ENCODE peak calls at places on chromosomes 6 and 20, in five cellular contexts. R, G, H, M and F are unnamed samples.

GRCh38 chr6:28824793-28825731 is 98.7 kb downstream of the TRIM27 start:
- DNase-seq in M (no peak), H (no peak), G (no peak), R (no peak), F (no peak)

GRCh38 chr20:62356948-62357667 is 10.0 kb downstream of the LAMA5 start:
- DNase-seq in H (peak; percentile 75), M (no peak), G (peak; percentile 79), R (no peak), F (peak; percentile 87)

GRCh38 chr6:29011276-29011734 is 6.2 kb upstream of the ZNF311 start:
- DNase-seq in M (no peak), H (no peak), R (peak; percentile 13), G (no peak), F (peak; percentile 38)

GRCh38 chr6:49556429-49556837 is 6.0 kb downstream of the C6orf141 start:
- DNase-seq in H (no peak), R (peak; percentile 65), M (peak; percentile 89), G (no peak), F (no peak)

GRCh38 chr6:31547727-31548422 is 467 bp downstream of the NFKBIL1 start:
- DNase-seq in R (no peak), M (no peak), H (no peak), G (no peak), F (no peak)

GRCh38 chr6:144286503-144287393 is 1.6 kb downstream of the UTRN start:
- DNase-seq in R (peak; percentile 88), H (peak; percentile 79), M (peak; percentile 88), G (peak; percentile 74), F (peak; percentile 73)

GRCh38 chr6:52233975-52234823 is 10.1 kb downstream of the IL17F start:
- DNase-seq in H (no peak), M (peak; percentile 68), R (peak; percentile 22), G (no peak), F (no peak)

GRCh38 chr6:133099573-133099972 is 141.6 kb upstream of the EYA4 start:
- DNase-seq in H (no peak), M (peak; percentile 93), G (no peak), R (no peak), F (no peak)

GRCh38 chr20:33821270-33821836 is 10.2 kb downstream of the CHMP4B start:
- DNase-seq in G (no peak), M (no peak), H (no peak), R (no peak), F (no peak)

GRCh38 chr6:153059757-153060156 is 57.2 kb upstream of the MTRF1L start:
- DNase-seq in G (no peak), R (no peak), M (peak; percentile 7), H (no peak), F (no peak)

GRCh38 chr6:21468487-21468886 is 125.1 kb upstream of the SOX4 start:
- DNase-seq in R (no peak), G (no peak), M (no peak), H (no peak), F (no peak)

GRCh38 chr20:4508773-4509172 is 212.9 kb upstream of the PRND start:
- DNase-seq in G (no peak), M (no peak), H (no peak), R (no peak), F (no peak)

GRCh38 chr20:5470943-5471342 is 154.2 kb upstream of the PROKR2 start:
- DNase-seq in R (no peak), M (no peak), G (no peak), H (no peak), F (no peak)

GRCh38 chr20:1702855-1703254 is 45.3 kb upstream of the SIRPG start:
- DNase-seq in G (no peak), R (no peak), H (no peak), M (no peak), F (no peak)

GRCh38 chr6:42086046-42086664 is 35.8 kb downstream of the TAF8 start:
- DNase-seq in G (no peak), H (no peak), M (no peak), R (no peak), F (no peak)

GRCh38 chr20:35232575-35232974 is 6.1 kb downstream of the MMP24 start:
- DNase-seq in R (no peak), G (no peak), H (no peak), M (no peak), F (no peak)

GRCh38 chr6:71621918-71622519 is 264.3 kb upstream of the RIMS1 start:
- DNase-seq in R (no peak), G (no peak), H (no peak), M (peak; percentile 2), F (no peak)

GRCh38 chr20:61815176-61815575 is 250.5 kb downstream of the TAF4 start:
- DNase-seq in H (no peak), R (no peak), M (no peak), G (no peak), F (no peak)

GRCh38 chr20:58891076-58891685 is 38.7 kb downstream of the GNAS start:
- DNase-seq in M (no peak), R (peak; percentile 75), G (peak; percentile 85), H (peak; percentile 86), F (peak; percentile 83)

GRCh38 chr6:39416026-39416425 is 93.5 kb upstream of the KCNK16 start:
- DNase-seq in G (no peak), R (no peak), H (no peak), M (no peak), F (no peak)

GRCh38 chr6:17277256-17277655 is 3.9 kb upstream of the RBM24 start:
- DNase-seq in H (no peak), G (no peak), M (no peak), R (no peak), F (no peak)

GRCh38 chr6:93337014-93337413 is 82.3 kb downstream of the EPHA7 start:
- DNase-seq in H (no peak), R (no peak), G (no peak), M (no peak), F (no peak)

GRCh38 chr6:125989631-125990030 is 3.3 kb downstream of the TRMT11 start:
- DNase-seq in H (no peak), M (peak; percentile 74), R (no peak), G (no peak), F (no peak)

GRCh38 chr6:144898741-144899140 is 613.6 kb downstream of the UTRN start:
- DNase-seq in H (no peak), G (no peak), M (no peak), R (no peak), F (no peak)

GRCh38 chr6:158481612-158482473 is 78.0 kb upstream of the TMEM181 start:
- DNase-seq in H (no peak), G (no peak), R (no peak), M (no peak), F (no peak)

GRCh38 chr6:137970368-137970767 is 103.3 kb downstream of the TNFAIP3 start:
- DNase-seq in M (no peak), G (no peak), R (no peak), H (no peak), F (no peak)

GRCh38 chr6:56713285-56713684 is 70.6 kb upstream of the DST start:
- DNase-seq in H (no peak), M (peak; percentile 44), G (peak; percentile 41), R (no peak), F (no peak)

GRCh38 chr6:134446901-134447300 is 129.0 kb upstream of the SGK1 start:
- DNase-seq in H (no peak), R (no peak), G (no peak), M (no peak), F (no peak)

GRCh38 chr6:151089916-151090443 is 149.8 kb upstream of the AKAP12 start:
- DNase-seq in H (no peak), G (no peak), R (no peak), M (no peak), F (no peak)

GRCh38 chr6:42260424-42260888 is 42.8 kb upstream of the MRPS10 start:
- DNase-seq in H (no peak), G (no peak), M (peak; percentile 44), R (no peak), F (no peak)

GRCh38 chr6:79841577-79842381 is 105.6 kb downstream of the ELOVL4 start:
- DNase-seq in G (no peak), M (no peak), R (no peak), H (no peak), F (no peak)

GRCh38 chr6:42001506-42001905 is 48.8 kb upstream of the TAF8 start:
- DNase-seq in H (no peak), R (no peak), M (no peak), G (no peak), F (no peak)

GRCh38 chr6:44072452-44072958 is 54.7 kb downstream of the MRPL14 start:
- DNase-seq in G (no peak), H (no peak), R (no peak), M (no peak), F (no peak)

GRCh38 chr6:49423817-49424216 is 39.2 kb downstream of the MMUT start:
- DNase-seq in R (no peak), M (no peak), G (no peak), H (no peak), F (no peak)

GRCh38 chr6:89013463-89013862 is 50.0 kb upstream of the RNGTT start:
- DNase-seq in H (no peak), G (no peak), M (no peak), R (no peak), F (no peak)

GRCh38 chr6:81772741-81773140 is 20.3 kb upstream of the TENT5A start:
- DNase-seq in G (no peak), M (no peak), H (no peak), R (no peak), F (no peak)

GRCh38 chr6:93416575-93417420 is 2.6 kb downstream of the EPHA7 start:
- DNase-seq in H (peak; percentile 27), G (peak; percentile 13), R (no peak), M (no peak), F (peak; percentile 13)

GRCh38 chr20:58550661-58551060 is 35.5 kb upstream of the APCDD1L start:
- DNase-seq in G (no peak), H (no peak), M (no peak), R (no peak), F (no peak)

GRCh38 chr6:35018184-35018523 is 123.0 kb downstream of the TCP11 start:
- DNase-seq in H (no peak), M (no peak), G (no peak), R (no peak), F (no peak)
- H3K4me1 ChIP-seq in H (peaks cover 92% of the 10 kb centered on the region), M (no peaks in the 10 kb centered on the region), G (peaks cover 51% of the 10 kb centered on the region), R (no peaks in the 10 kb centered on the region), F (peaks cover 65% of the 10 kb centered on the region)

GRCh38 chr6:170149681-170150589 is 140.9 kb downstream of the DLL1 start:
- DNase-seq in H (peak; percentile 9), R (no peak), M (no peak), G (no peak), F (no peak)

GRCh38 chr6:170151235-170152110 is 139.4 kb downstream of the DLL1 start:
- DNase-seq in R (no peak), M (no peak), G (no peak), H (peak; percentile 6), F (no peak)

GRCh38 chr6:170152111-170152926 is 138.6 kb downstream of the DLL1 start:
- DNase-seq in H (peak; percentile 61), M (no peak), G (peak; percentile 55), R (peak; percentile 57), F (no peak)

GRCh38 chr6:170148709-170149470 is 142.0 kb downstream of the DLL1 start:
- DNase-seq in H (no peak), G (no peak), M (no peak), R (no peak), F (no peak)

GRCh38 chr6:170150590-170150945 is 140.3 kb downstream of the DLL1 start:
- DNase-seq in G (no peak), R (no peak), M (no peak), H (peak; percentile 6), F (no peak)
- H3K9me3 ChIP-seq in G (no peaks in the 10 kb centered on the region), R (no peaks in the 10 kb centered on the region), M (no peaks in the 10 kb centered on the region), H (no peaks in the 10 kb centered on the region), F (no peaks in the 10 kb centered on the region)

GRCh38 chr20:50913976-50914375 is 17.3 kb downstream of the ADNP start:
- DNase-seq in G (no peak), R (no peak), H (no peak), M (no peak), F (no peak)
- H3K4me1 ChIP-seq in G (peaks cover 95% of the 10 kb centered on the region), R (peaks cover 40% of the 10 kb centered on the region), H (peaks cover 84% of the 10 kb centered on the region), M (peaks cover 13% of the 10 kb centered on the region), F (peaks cover 96% of the 10 kb centered on the region)

GRCh38 chr20:6703047-6703446 is 64.4 kb upstream of the BMP2 start:
- DNase-seq in M (no peak), R (no peak), G (no peak), H (no peak), F (no peak)
- H3K9me3 ChIP-seq in M (no peaks in the 10 kb centered on the region), R (no peaks in the 10 kb centered on the region), G (no peaks in the 10 kb centered on the region), H (no peaks in the 10 kb centered on the region), F (no peaks in the 10 kb centered on the region)